ENCODE peak calls at places on chromosomes 12 and 14, in seven cellular contexts. I is GM12892, N is K562, X is SK-N-SH, C is H1, J is HepG2, M is GM12878. D is an unnamed sample.

GRCh38 chr14:58517592-58517991 is 90.1 kb downstream of the KIAA0586 start:
- DNase-seq in X (no peak), M (no peak), N (no peak), I (no peak), C (no peak), J (no peak), D (no peak)

GRCh38 chr12:90940872-90941499 is 14.0 kb downstream of the CCER1 start:
- DNase-seq in X (peak; percentile 32), J (peak; percentile 28), M (no peak), I (no peak), N (peak; percentile 11), C (no peak), D (no peak)

GRCh38 chr12:26771861-26772260 is 61.1 kb downstream of the ITPR2 start:
- DNase-seq in M (no peak), C (no peak), X (no peak), J (no peak), N (no peak), I (no peak), D (no peak)

GRCh38 chr14:60878121-60878520 is 102.8 kb downstream of the TRMT5 start:
- DNase-seq in I (no peak), X (no peak), C (no peak), M (no peak), J (no peak), N (no peak), D (no peak)

GRCh38 chr12:86526060-86526595 is 269.9 kb upstream of the MGAT4C start:
- DNase-seq in N (no peak), C (no peak), M (no peak), I (no peak), J (no peak), X (no peak), D (no peak)

GRCh38 chr12:120101182-120101581 is 15.4 kb downstream of the RAB35 start:
- DNase-seq in I (no peak), M (no peak), J (no peak), C (no peak), N (no peak), X (peak; percentile 80), D (no peak)

GRCh38 chr12:110537605-110538409 is 35.7 kb downstream of the RAD9B start:
- DNase-seq in X (no peak), M (no peak), J (no peak), I (no peak), C (no peak), N (no peak), D (no peak)

GRCh38 chr14:68124885-68125731 is 305.5 kb downstream of the RAD51B start:
- DNase-seq in N (no peak), M (no peak), X (no peak), C (no peak), J (peak; percentile 20), I (no peak), D (no peak)

GRCh38 chr14:72679106-72679505 is 214.8 kb downstream of the DPF3 start:
- DNase-seq in M (no peak), X (peak; percentile 48), J (no peak), N (no peak), I (no peak), C (no peak), D (no peak)

GRCh38 chr12:122965851-122966742 is at the start of gene ABCB9:
- DNase-seq in M (no peak), C (peak; percentile 99), X (peak; percentile 99), J (peak; percentile 85), N (peak; percentile 99), I (peak; percentile 97), D (peak; percentile 98)

GRCh38 chr12:28303192-28303591 is 112.9 kb downstream of the CCDC91 start:
- DNase-seq in I (no peak), N (no peak), M (no peak), X (no peak), C (no peak), J (no peak), D (no peak)

GRCh38 chr12:76455582-76456345 is 103.8 kb downstream of the OSBPL8 start:
- DNase-seq in C (no peak), I (peak; percentile 5), M (peak; percentile 33), J (peak; percentile 62), X (peak; percentile 42), N (peak; percentile 14), D (no peak)

GRCh38 chr14:23053426-23053825 is 3.9 kb downstream of the CDH24 start:
- DNase-seq in X (no peak), N (no peak), J (no peak), C (no peak), I (no peak), M (no peak), D (no peak)

GRCh38 chr14:68656452-68656851 is 136.4 kb downstream of the ZFP36L1 start:
- DNase-seq in M (no peak), X (no peak), J (no peak), C (peak; percentile 34), N (no peak), I (no peak), D (no peak)

GRCh38 chr14:30822080-30822571 is 52.2 kb upstream of the COCH start:
- DNase-seq in I (no peak), J (no peak), M (no peak), X (no peak), C (no peak), N (peak; percentile 38), D (no peak)
- TF ChIP-seq POLR2AphosphoS5 in I (no peak), J (no peak), M (no peak), X (no peak), C (no peak), N (peak; percentile 95), D (no peak)

GRCh38 chr12:127675936-127676335 is 591.0 kb upstream of the TMEM132C start:
- DNase-seq in X (no peak), I (no peak), C (no peak), N (no peak), J (no peak), M (no peak), D (no peak)

GRCh38 chr12:127681151-127681754 is 585.7 kb upstream of the TMEM132C start:
- DNase-seq in X (no peak), J (no peak), N (no peak), C (no peak), I (no peak), M (no peak), D (no peak)

GRCh38 chr12:127680516-127680915 is 586.5 kb upstream of the TMEM132C start:
- DNase-seq in J (no peak), N (no peak), I (no peak), X (no peak), C (no peak), M (no peak), D (no peak)

GRCh38 chr12:127678945-127679344 is 588.0 kb upstream of the TMEM132C start:
- DNase-seq in I (no peak), J (no peak), N (no peak), X (no peak), C (no peak), M (no peak), D (no peak)

GRCh38 chr12:127677537-127678131 is 589.3 kb upstream of the TMEM132C start:
- DNase-seq in N (peak; percentile 45), C (peak; percentile 84), X (peak; percentile 66), M (no peak), I (peak; percentile 21), J (peak; percentile 44), D (peak; percentile 38)
- TF ChIP-seq TAF1 in N (no peak), C (no peak), X (no peak), M (no peak), I (no peak), J (no peak), D (no peak)

DNA sequence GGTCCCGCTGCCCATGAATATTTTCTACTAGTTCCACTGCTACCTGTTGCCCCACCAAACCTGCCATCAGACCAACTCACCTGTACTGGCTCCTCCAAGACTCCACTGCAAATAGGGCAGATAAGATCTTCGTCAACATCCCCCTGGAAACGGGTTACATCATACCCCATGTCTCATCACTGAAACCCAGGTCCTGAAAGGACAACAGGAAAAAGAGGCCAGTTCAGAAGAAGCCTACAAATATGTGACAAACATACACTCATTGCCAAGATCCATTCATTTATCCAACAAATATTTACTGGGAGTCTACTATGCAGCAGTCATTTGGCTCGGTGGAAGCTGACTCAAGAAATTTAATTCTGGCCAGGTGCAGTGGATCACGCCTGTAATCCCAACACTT is 7.8 kb downstream of the RNF41 start:
- DNase-seq in C (no peak), M (no peak), I (no peak), N (no peak), J (no peak), X (no peak), D (no peak)
- TF ChIP-seq POLR2AphosphoS5 in C (no peak), M (no peak), I (no peak), N (no peak), J (no peak), X (no peak), D (no peak)

DNA sequence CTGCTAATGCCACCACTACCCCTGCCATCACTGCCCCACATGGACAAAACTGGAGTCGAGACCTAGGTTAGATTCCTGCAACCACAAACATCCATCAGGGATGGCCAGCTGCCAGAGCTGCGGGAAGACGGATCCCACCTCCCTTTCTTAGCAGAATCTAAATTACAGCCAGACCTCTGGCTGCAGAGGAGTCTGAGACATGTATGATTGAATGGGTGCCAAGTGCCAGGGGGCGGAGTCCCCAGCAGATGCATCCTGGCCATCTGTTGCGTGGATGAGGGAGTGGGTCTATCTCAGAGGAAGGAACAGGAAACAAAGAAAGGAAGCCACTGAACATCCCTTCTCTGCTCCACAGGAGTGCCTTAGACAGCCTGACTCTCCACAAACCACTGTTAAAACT is 7.1 kb upstream of the OAS2 start:
- DNase-seq in N (no peak), M (no peak), I (no peak), J (no peak), X (peak; percentile 78), C (no peak), D (no peak)
- TF ChIP-seq TAF1 in N (no peak), M (no peak), I (no peak), J (no peak), X (no peak), C (no peak), D (no peak)